ENCODE peak calls at places on chromosome 4, in six cellular contexts. M, W, L, X, R and H are unnamed samples.

GRCh38 chr4:127141857-127142256 is 490.9 kb upstream of the INTU start:
- DNase-seq in M (peak; percentile 95), W (no peak), L (peak; percentile 50), X (peak; percentile 10), R (no peak), H (no peak)

GRCh38 chr4:26141101-26141830 is 179.5 kb upstream of the RBPJ start:
- DNase-seq in M (no peak), W (no peak), L (peak; percentile 8), X (no peak), R (peak; percentile 28), H (no peak)

GRCh38 chr4:61200991-61201526 is 933 bp downstream of the ADGRL3 start:
- DNase-seq in M (no peak), W (peak; percentile 42), L (peak; percentile 46), X (peak; percentile 14), R (peak; percentile 23), H (no peak)

GRCh38 chr4:109156346-109156745 is 146.1 kb downstream of the COL25A1 start:
- DNase-seq in M (peak; percentile 48), W (no peak), L (no peak), X (no peak), R (no peak), H (no peak)

GRCh38 chr4:109232666-109233065 is 69.8 kb downstream of the COL25A1 start:
- DNase-seq in M (no peak), W (no peak), L (no peak), X (no peak), R (no peak), H (no peak)

GRCh38 chr4:108586778-108587177 is 33.6 kb upstream of the RPL34 start:
- DNase-seq in M (no peak), W (no peak), L (no peak), X (no peak), R (no peak), H (no peak)

GRCh38 chr4:147737623-147738022 is 5.7 kb downstream of the ARHGAP10 start:
- DNase-seq in M (no peak), W (no peak), L (peak; percentile 72), X (no peak), R (no peak), H (no peak)

GRCh38 chr4:1405636-1406415 is 416 bp downstream of the NKX1-1 start:
- DNase-seq in M (no peak), W (no peak), L (no peak), X (no peak), R (no peak), H (no peak)

GRCh38 chr4:1244081-1244977 is 4.6 kb downstream of the CTBP1 start:
- DNase-seq in M (no peak), W (peak; percentile 75), L (no peak), X (no peak), R (peak; percentile 44), H (peak; percentile 15)

GRCh38 chr4:189613202-189613601 is 327.5 kb upstream of the FRG1 start:
- DNase-seq in M (no peak), W (no peak), L (no peak), X (no peak), R (no peak), H (no peak)

GRCh38 chr4:931194-931959 is 739 bp downstream of the GAK start:
- DNase-seq in M (peak; percentile 74), W (peak; percentile 68), L (no peak), X (no peak), R (no peak), H (peak; percentile 38)

GRCh38 chr4:153115322-153116100 is 88.7 kb upstream of the TRIM2 start:
- DNase-seq in M (peak; percentile 80), W (no peak), L (peak; percentile 82), X (peak; percentile 91), R (no peak), H (peak; percentile 47)

GRCh38 chr4:186255122-186255521 is 10.9 kb upstream of the F11 start:
- DNase-seq in M (no peak), W (no peak), L (no peak), X (no peak), R (no peak), H (no peak)

GRCh38 chr4:3193531-3194203 is 55.3 kb upstream of the MSANTD1 start:
- DNase-seq in M (peak; percentile 25), W (no peak), L (peak; percentile 17), X (peak; percentile 16), R (no peak), H (no peak)

GRCh38 chr4:40205259-40206198 is 8.7 kb downstream of the RHOH start:
- DNase-seq in M (no peak), W (no peak), L (no peak), X (no peak), R (no peak), H (no peak)

GRCh38 chr4:52248836-52249235 is 197.7 kb downstream of the SPATA18 start:
- DNase-seq in M (peak; percentile 89), W (no peak), L (no peak), X (peak; percentile 93), R (no peak), H (no peak)

GRCh38 chr4:149161247-149161646 is 654.4 kb downstream of the IQCM start:
- DNase-seq in M (peak; percentile 41), W (no peak), L (peak; percentile 56), X (peak; percentile 39), R (no peak), H (no peak)

GRCh38 chr4:680931-681645 is 6.7 kb downstream of the MYL5 start:
- DNase-seq in M (peak; percentile 37), W (peak; percentile 79), L (no peak), X (peak; percentile 52), R (peak; percentile 78), H (peak; percentile 67)

GRCh38 chr4:42302348-42302747 is 94.9 kb upstream of the SHISA3 start:
- DNase-seq in M (peak; percentile 18), W (no peak), L (peak; percentile 43), X (peak; percentile 64), R (no peak), H (no peak)

GRCh38 chr4:17561195-17561909 is 15.6 kb upstream of the LAP3 start:
- DNase-seq in M (peak; percentile 93), W (no peak), L (peak; percentile 13), X (peak; percentile 30), R (no peak), H (no peak)

GRCh38 chr4:141207971-141208370 is 12.7 kb upstream of the ZNF330 start:
- DNase-seq in M (no peak), W (no peak), L (no peak), X (no peak), R (no peak), H (no peak)

GRCh38 chr4:38819569-38819968 is 15.0 kb upstream of the TLR1 start:
- DNase-seq in M (no peak), W (no peak), L (peak; percentile 55), X (peak; percentile 70), R (no peak), H (no peak)

GRCh38 chr4:188722911-188723310 is 583.7 kb downstream of the TRIML1 start:
- DNase-seq in M (no peak), W (no peak), L (no peak), X (no peak), R (no peak), H (no peak)

GRCh38 chr4:10058371-10058770 is 37.1 kb upstream of the SLC2A9 start:
- DNase-seq in M (no peak), W (no peak), L (no peak), X (no peak), R (no peak), H (no peak)

GRCh38 chr4:111788046-111788642 is 357.1 kb upstream of the FAM241A start:
- DNase-seq in M (no peak), W (no peak), L (no peak), X (no peak), R (no peak), H (no peak)

GRCh38 chr4:114250439-114250891 is 271.0 kb upstream of the ARSJ start:
- DNase-seq in M (peak; percentile 51), W (no peak), L (peak; percentile 77), X (no peak), R (no peak), H (no peak)

DNA sequence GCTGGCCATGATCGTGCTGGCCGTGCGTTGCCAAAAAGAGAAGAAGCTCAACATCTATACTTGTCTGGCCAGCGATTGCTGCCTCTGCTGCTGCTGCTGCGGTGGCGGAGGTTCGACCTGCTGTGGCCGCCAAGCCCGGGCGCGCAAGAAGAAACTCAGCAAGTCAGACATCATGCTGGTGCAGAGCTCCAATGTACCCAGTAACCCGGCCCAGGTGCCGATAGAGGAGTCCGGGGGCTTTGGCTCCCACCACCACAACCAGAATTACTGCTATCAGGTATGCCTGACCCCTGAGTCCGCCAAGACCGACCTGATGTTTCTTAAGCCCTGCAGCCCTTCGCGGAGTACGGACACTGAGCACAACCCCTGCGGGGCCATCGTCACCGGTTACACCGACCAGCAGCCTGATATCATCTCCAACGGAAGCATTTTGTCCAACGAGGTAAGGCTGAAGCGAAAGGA is 3.3 kb downstream of the PCDH10 start:
- DNase-seq in M (no peak), W (no peak), L (peak; percentile 37), X (no peak), R (no peak), H (no peak)
- TF ChIP-seq CTCF in M (no peak), W (no peak), L (no peak), X (no peak), R (no peak), H (no peak)

GRCh38 chr4:137471895-137472294 is 60.4 kb downstream of the PCDH18 start:
- DNase-seq in M (peak; percentile 80), W (no peak), L (peak; percentile 32), X (peak; percentile 78), R (no peak), H (no peak)
- TF ChIP-seq CTCF in M (no peak), W (no peak), L (no peak), X (no peak), R (no peak), H (no peak)

DNA sequence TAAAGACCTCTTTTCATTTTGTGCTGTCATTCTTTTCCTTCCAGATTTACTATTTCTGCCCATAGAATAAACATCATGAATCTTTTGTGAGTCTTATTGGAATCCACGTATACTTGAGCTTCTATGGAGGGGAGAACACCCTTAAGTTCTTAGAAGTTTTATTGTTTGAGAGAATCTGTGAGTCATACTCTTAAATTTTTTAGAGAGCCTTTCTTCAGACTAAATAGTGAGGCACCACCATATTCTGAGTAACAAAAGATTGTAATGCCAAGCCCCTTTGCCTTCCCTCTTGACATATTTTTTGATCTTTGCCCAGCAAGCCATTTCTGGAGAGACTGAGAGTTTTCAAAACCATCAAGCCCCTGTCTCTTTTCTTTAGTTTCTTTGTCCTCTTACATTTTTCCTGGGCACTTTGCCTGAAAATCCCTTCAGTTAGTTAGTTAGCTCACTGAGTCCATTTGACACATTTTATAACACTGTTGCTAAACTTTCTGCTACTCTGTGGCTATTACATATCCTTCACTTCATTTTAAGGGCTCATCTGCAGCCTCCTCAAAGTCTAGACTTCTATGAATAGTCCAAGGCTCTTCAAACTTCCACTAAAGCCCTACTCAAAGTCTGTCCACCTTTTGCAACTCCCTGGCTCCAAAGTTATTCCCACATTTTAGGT is 65.3 kb upstream of the NDUFC1 start:
- DNase-seq in M (peak; percentile 30), W (no peak), L (peak; percentile 71), X (peak; percentile 66), R (no peak), H (no peak)
- TF ChIP-seq CTCF in M (no peak), W (no peak), L (no peak), X (no peak), R (no peak), H (no peak)

DNA sequence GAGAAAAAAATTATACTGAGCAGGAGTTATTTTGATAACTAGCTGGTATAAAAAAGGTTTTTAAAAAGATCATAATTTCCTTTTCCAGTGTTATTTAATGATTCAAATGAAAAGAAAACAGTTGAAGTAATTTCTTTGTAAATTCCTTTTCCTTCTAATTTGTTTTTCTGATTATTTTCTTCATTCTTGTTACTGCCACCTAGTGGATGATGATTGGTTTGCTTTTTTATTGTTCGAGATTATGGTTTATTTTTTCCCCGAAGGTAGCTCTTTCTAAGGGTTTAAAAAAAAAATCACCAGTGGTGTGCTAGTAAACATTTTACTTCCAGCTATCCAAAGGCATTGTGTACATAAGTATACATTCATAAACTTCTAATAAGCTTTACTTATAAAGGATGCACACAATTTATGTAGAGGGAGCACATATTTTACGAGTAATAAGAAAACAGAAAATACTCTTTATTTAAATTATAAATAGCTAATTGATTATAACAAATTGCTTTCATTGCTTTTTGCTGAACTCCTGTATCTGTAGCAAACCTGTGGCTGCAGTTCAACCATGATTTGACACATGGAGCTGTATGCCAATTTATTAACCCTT is 98.0 kb upstream of the ANK2 start:
- DNase-seq in M (peak; percentile 34), W (no peak), L (peak; percentile 36), X (peak; percentile 32), R (no peak), H (no peak)
- TF ChIP-seq CTCF in M (peak; percentile 58), W (peak; percentile 50), L (peak; percentile 55), X (peak; percentile 62), R (peak; percentile 66), H (peak; percentile 45)